ENCODE peak calls at places on chromosomes 13 and 19, in eight cellular contexts. H is activated CD4-positive, alpha-beta T cell treated with anti-CD3 and anti-CD28 coated beads, Interleukin-2, amount 10 ng/mL, durations not matched to agents 7 days and 5 days; C is stimulated activated CD4-positive, alpha-beta T cell treated with anti-CD3 and anti-CD28 coated beads, Interleukin-15, amount 100 ng/mL, for 1 hour; K is ecto neural progenitor cell; N is bronchial epithelial cell; Z is pancreas; I is mucosa of descending colon; M is hypothalamus. B is an unnamed sample.

GRCh38 chr19:32406161-32407003 is 812 bp downstream of the DPY19L3 start:
- DNase-seq in H (no peak), C (no peak), K (no peak), N (no peak), Z (peak), I (peak), M (no peak), B (no peak)

GRCh38 chr19:13094285-13094595 is 8.4 kb downstream of the LYL1 start:
- DNase-seq in H (no peak), C (no peak), K (no peak), N (no peak), Z (no peak), I (peak), M (no peak), B (no peak)

GRCh38 chr19:16951529-16951928 is 62.7 kb downstream of the F2RL3 start:
- DNase-seq in H (no peak), C (no peak), K (no peak), N (peak), Z (no peak), I (no peak), M (no peak), B (no peak)

GRCh38 chr19:55400281-55401087 is 7.1 kb downstream of the UBE2S start:
- DNase-seq in H (no peak), C (no peak), K (no peak), N (peak), Z (no peak), I (no peak), M (no peak), B (no peak)

GRCh38 chr13:80400164-80400767 is 59.3 kb upstream of the SPRY2 start:
- DNase-seq in H (no peak), C (no peak), K (no peak), N (no peak), Z (no peak), I (no peak), M (no peak), B (no peak)

GRCh38 chr13:77860621-77861020 is 58.0 kb downstream of the EDNRB start:
- DNase-seq in H (no peak), C (no peak), K (no peak), N (peak), Z (no peak), I (no peak), M (no peak), B (no peak)

GRCh38 chr19:7913652-7914051 is 978 bp upstream of the TGFBR3L start:
- DNase-seq in H (no peak), C (no peak), K (no peak), N (no peak), Z (no peak), I (no peak), M (no peak), B (no peak)

GRCh38 chr13:45007823-45008222 is 18.5 kb downstream of the GPALPP1 start:
- DNase-seq in H (no peak), C (no peak), K (no peak), N (no peak), Z (no peak), I (no peak), M (no peak), B (no peak)

GRCh38 chr19:41845051-41845590 is 279 bp downstream of the DMRTC2 start:
- DNase-seq in H (no peak), C (no peak), K (no peak), N (no peak), Z (no peak), I (no peak), M (no peak), B (no peak)

GRCh38 chr19:2549701-2550191 is 73.8 kb downstream of the GADD45B start:
- DNase-seq in H (no peak), C (no peak), K (no peak), N (no peak), Z (peak), I (peak), M (peak), B (peak)

GRCh38 chr19:807627-808175 is 10.4 kb downstream of the PTBP1 start:
- DNase-seq in H (no peak), C (no peak), K (no peak), N (no peak), Z (no peak), I (no peak), M (no peak), B (peak)

GRCh38 chr13:45055198-45055901 is 65.0 kb upstream of the GTF2F2 start:
- DNase-seq in H (no peak), C (no peak), K (no peak), N (peak), Z (no peak), I (no peak), M (no peak), B (no peak)

GRCh38 chr13:40464991-40465390 is 201.4 kb downstream of the FOXO1 start:
- DNase-seq in H (no peak), C (no peak), K (no peak), N (peak), Z (no peak), I (no peak), M (no peak), B (no peak)

GRCh38 chr19:39433480-39434079 is 2.2 kb downstream of the RPS16 start:
- DNase-seq in H (no peak), C (no peak), K (no peak), N (no peak), Z (no peak), I (no peak), M (no peak), B (no peak)

GRCh38 chr19:52981329-52981728 is 18.6 kb upstream of the ZNF816 start:
- DNase-seq in H (no peak), C (no peak), K (no peak), N (no peak), Z (no peak), I (no peak), M (no peak), B (no peak)

GRCh38 chr19:29267701-29268100 is 54.8 kb upstream of the UQCRFS1 start:
- DNase-seq in H (no peak), C (no peak), K (no peak), N (no peak), Z (no peak), I (no peak), M (no peak), B (no peak)

GRCh38 chr19:5394907-5395505 is 54.4 kb upstream of the PTPRS start:
- DNase-seq in H (no peak), C (no peak), K (peak), N (no peak), Z (no peak), I (no peak), M (no peak), B (no peak)

GRCh38 chr19:19217110-19217509 is 5.4 kb downstream of the NCAN start:
- DNase-seq in H (no peak), C (no peak), K (no peak), N (peak), Z (no peak), I (no peak), M (no peak), B (no peak)

GRCh38 chr19:50794074-50794777 is 4.0 kb downstream of the ACP4 start:
- DNase-seq in H (no peak), C (no peak), K (no peak), N (no peak), Z (no peak), I (peak), M (no peak), B (no peak)